ENCODE peak calls at places on chromosomes 2 and 18, in nine cellular contexts. F is GM13977, R is OCI-LY7, L is ovary, Z is progenitor cell of endocrine pancreas, U is mammary epithelial cell, T is right atrium auricular region, I is hepatocyte, S is foreskin fibroblast. A is an unnamed sample.

GRCh38 chr2:109131777-109132176 is 2.8 kb downstream of the SH3RF3 start:
- DNase-seq in Z (no peak), L (no peak), U (no peak), S (peak), F (no peak), I (no peak), T (peak), R (no peak), A (no peak)

GRCh38 chr2:184394642-184395041 is 203.7 kb upstream of the ZNF804A start:
- DNase-seq in F (no peak), L (no peak), R (no peak), I (no peak), U (no peak), Z (no peak), S (no peak), T (no peak), A (no peak)

GRCh38 chr18:59691046-59691395 is 6.2 kb downstream of the CCBE1 start:
- DNase-seq in L (no peak), T (no peak), R (no peak), U (peak), I (no peak), Z (no peak), F (no peak), S (peak), A (no peak)

GRCh38 chr2:216994231-216994997 is 134.6 kb upstream of the TNP1 start:
- DNase-seq in R (no peak), I (no peak), Z (no peak), S (no peak), U (no peak), F (no peak), L (peak), T (no peak), A (no peak)

GRCh38 chr18:50297621-50298442 is 10.3 kb upstream of the CXXC1 start:
- DNase-seq in I (peak), F (peak), T (peak), U (peak), R (peak), Z (no peak), L (peak), S (peak), A (peak)

GRCh38 chr18:49273201-49273880 is 187.1 kb downstream of the DYM start:
- DNase-seq in T (no peak), S (no peak), L (no peak), I (no peak), U (no peak), Z (no peak), F (no peak), R (no peak), A (no peak)

GRCh38 chr2:179613701-179614100 is 247.7 kb downstream of the ZNF385B start:
- DNase-seq in I (no peak), T (no peak), Z (no peak), S (peak), R (no peak), L (no peak), U (peak), F (no peak), A (no peak)

GRCh38 chr2:46836295-46837111 is 79.1 kb downstream of the MCFD2 start:
- DNase-seq in I (no peak), S (peak), U (peak), T (no peak), L (peak), R (no peak), F (no peak), Z (no peak), A (no peak)

GRCh38 chr2:28322887-28323483 is 69.7 kb upstream of the FOSL2 start:
- DNase-seq in Z (no peak), I (no peak), S (peak), L (no peak), U (no peak), T (no peak), R (no peak), F (no peak), A (no peak)

GRCh38 chr18:50560681-50561629 is 1.1 kb downstream of the MAPK4 start:
- DNase-seq in Z (peak), L (no peak), I (peak), F (peak), R (no peak), S (peak), U (no peak), T (no peak), A (no peak)

GRCh38 chr2:170324640-170325046 is 146.7 kb downstream of the MYO3B start:
- DNase-seq in Z (peak), S (peak), I (peak), T (no peak), L (no peak), R (peak), F (peak), U (peak), A (peak)

GRCh38 chr2:128260239-128261138 is 58.2 kb downstream of the HS6ST1 start:
- DNase-seq in F (peak), Z (peak), S (peak), I (peak), U (peak), L (no peak), R (no peak), T (peak), A (no peak)

GRCh38 chr2:105329197-105329554 is 359 bp downstream of the TGFBRAP1 start:
- DNase-seq in F (no peak), S (no peak), I (no peak), R (peak), U (no peak), T (no peak), Z (no peak), L (peak), A (peak)

GRCh38 chr2:111634995-111635538 is 248.9 kb downstream of the ANAPC1 start:
- DNase-seq in S (peak), U (no peak), R (no peak), F (no peak), L (no peak), Z (no peak), I (no peak), T (no peak), A (no peak)

GRCh38 chr2:200364142-200364541 is 57.6 kb downstream of the SPATS2L start:
- DNase-seq in I (no peak), S (no peak), T (no peak), F (no peak), L (no peak), R (no peak), Z (no peak), U (no peak), A (no peak)

GRCh38 chr2:64787698-64788097 is 134.0 kb upstream of the SERTAD2 start:
- DNase-seq in R (no peak), L (no peak), U (no peak), S (peak), Z (no peak), F (no peak), T (no peak), I (no peak), A (no peak)

GRCh38 chr2:237669628-237670351 is 42.4 kb downstream of the LRRFIP1 start:
- DNase-seq in S (peak), L (peak), Z (no peak), F (peak), R (peak), U (no peak), T (peak), I (peak), A (peak)

GRCh38 chr2:239601201-239601851 is 200.5 kb upstream of the HDAC4 start:
- DNase-seq in L (no peak), Z (peak), F (no peak), S (no peak), U (no peak), T (no peak), I (no peak), R (no peak), A (no peak)

GRCh38 chr2:161161074-161161577 is 898 bp downstream of the TANK start:
- DNase-seq in I (no peak), T (no peak), S (no peak), L (no peak), F (peak), R (peak), U (no peak), Z (no peak), A (no peak)

DNA sequence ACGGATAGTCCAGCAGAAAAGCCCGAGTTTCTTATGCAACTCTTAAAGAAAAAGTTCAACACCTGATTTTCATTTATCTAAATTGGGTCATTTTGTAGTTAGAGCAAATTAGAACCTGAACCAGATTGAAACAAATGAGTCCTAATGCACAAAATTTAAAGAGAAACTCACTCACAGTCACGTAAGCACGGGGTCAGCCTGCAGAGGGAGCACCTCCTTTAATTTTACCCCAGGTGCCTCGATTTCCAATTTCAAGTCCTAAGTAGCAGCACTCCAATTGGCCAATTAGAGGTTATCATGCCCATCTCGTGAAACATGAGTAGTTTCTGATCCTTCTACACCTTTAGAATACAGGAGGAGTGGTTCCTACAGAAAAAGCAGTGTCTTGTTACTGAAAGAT is 1929.7 kb upstream of the LRRTM1 start:
- DNase-seq in S (no peak), T (no peak), Z (no peak), U (no peak), F (no peak), R (no peak), I (no peak), L (no peak), A (no peak)
- TF ChIP-seq CTCF in S (no peak), T (no peak), Z (no peak), U (no peak), F (peak), R (peak), I (no peak), L (no peak), A (no peak)

GRCh38 chr18:54224379-54225014 is at the start of gene MBD2:
- DNase-seq in L (peak), T (peak), Z (peak), U (peak), S (peak), R (peak), I (peak), F (peak), A (peak)
- TF ChIP-seq CTCF in L (no peak), T (peak), Z (peak), U (no peak), S (no peak), R (peak), I (peak), F (peak), A (peak)

GRCh38 chr2:191836853-191837769 is 9.8 kb downstream of the CAVIN2 start:
- DNase-seq in I (no peak), S (peak), F (no peak), L (no peak), U (no peak), T (no peak), Z (no peak), R (no peak), A (peak)
- TF ChIP-seq CTCF in I (no peak), S (no peak), F (no peak), L (no peak), U (no peak), T (no peak), Z (no peak), R (no peak), A (no peak)

DNA sequence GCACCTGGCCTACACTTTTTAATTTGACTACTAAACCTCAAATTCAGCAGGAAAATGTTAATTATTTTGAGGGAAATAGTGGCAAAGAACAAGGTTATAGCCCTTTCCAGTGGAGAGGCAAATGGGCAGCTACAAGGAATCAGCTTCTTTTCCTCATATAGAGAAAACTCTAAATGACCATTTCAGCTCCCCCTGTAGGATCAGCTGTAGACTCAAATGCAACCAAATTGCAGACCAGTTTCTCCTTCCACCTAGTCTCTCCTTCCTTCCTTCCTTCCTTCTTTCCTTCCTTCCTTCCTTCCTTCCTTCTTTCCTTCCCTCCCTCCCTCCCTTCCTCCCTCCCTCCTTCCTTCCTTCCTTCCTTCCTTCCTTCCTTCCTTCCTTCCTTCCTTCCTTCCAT is 158.2 kb downstream of the ZEB2 start:
- DNase-seq in U (no peak), S (no peak), I (no peak), R (no peak), Z (no peak), T (no peak), F (no peak), L (no peak), A (no peak)
- TF ChIP-seq CTCF in U (no peak), S (no peak), I (no peak), R (no peak), Z (no peak), T (no peak), F (no peak), L (no peak), A (no peak)

GRCh38 chr2:29343830-29344229 is 228.6 kb downstream of the CLIP4 start:
- DNase-seq in U (no peak), R (no peak), Z (no peak), L (no peak), T (no peak), S (no peak), F (no peak), I (no peak), A (no peak)
- TF ChIP-seq CTCF in U (no peak), R (no peak), Z (no peak), L (no peak), T (no peak), S (no peak), F (no peak), I (no peak), A (no peak)

GRCh38 chr2:78861546-78861945 is 164.0 kb upstream of the REG3G start:
- DNase-seq in F (peak), R (peak), I (peak), S (no peak), U (no peak), L (no peak), Z (no peak), T (no peak), A (peak)
- TF ChIP-seq CTCF in F (peak), R (peak), I (peak), S (no peak), U (no peak), L (no peak), Z (peak), T (peak), A (peak)

GRCh38 chr18:76426738-76427305 is 68.2 kb downstream of the ZNF516 start:
- DNase-seq in F (no peak), S (peak), I (peak), T (peak), L (peak), Z (peak), R (no peak), U (no peak), A (no peak)
- TF ChIP-seq CTCF in F (peak), S (peak), I (peak), T (peak), L (peak), Z (peak), R (peak), U (peak), A (peak)